ENCODE peak calls at places on chromosomes 13 and 19, in four cellular contexts. One of them, this sample, is unnamed.

GRCh38 chr19:9917322-9917721 is 19.0 kb downstream of the OLFM2 start:
- DNase-seq in KBM-7: peak
- DNase-seq in HS-5: peak
- DNase-seq in lung microvascular endothelial cell: peak
- DNase-seq in this sample: no peak

GRCh38 chr19:55644842-55645511 is 1.5 kb downstream of the ZNF581 start:
- DNase-seq in KBM-7: no peak
- DNase-seq in HS-5: no peak
- DNase-seq in lung microvascular endothelial cell: no peak
- DNase-seq in this sample: no peak

GRCh38 chr13:27967203-27967735 is 1.8 kb downstream of the CDX2 start:
- DNase-seq in KBM-7: peak
- DNase-seq in HS-5: no peak
- DNase-seq in lung microvascular endothelial cell: no peak
- DNase-seq in this sample: no peak

GRCh38 chr19:38055040-38055439 is 148.0 kb downstream of the SIPA1L3 start:
- DNase-seq in KBM-7: no peak
- DNase-seq in HS-5: no peak
- DNase-seq in lung microvascular endothelial cell: no peak
- DNase-seq in this sample: no peak

GRCh38 chr19:40585677-40586422 is 9.2 kb downstream of the SHKBP1 start:
- DNase-seq in KBM-7: no peak
- DNase-seq in HS-5: peak
- DNase-seq in lung microvascular endothelial cell: peak
- DNase-seq in this sample: peak

GRCh38 chr13:90238433-90238832 is 1109.1 kb upstream of the MIR17HG start:
- DNase-seq in KBM-7: peak
- DNase-seq in HS-5: no peak
- DNase-seq in lung microvascular endothelial cell: no peak
- DNase-seq in this sample: no peak

GRCh38 chr13:113928701-113929627 is 44.9 kb downstream of the C13orf46 start:
- DNase-seq in KBM-7: no peak
- DNase-seq in HS-5: no peak
- DNase-seq in lung microvascular endothelial cell: no peak
- DNase-seq in this sample: no peak

GRCh38 chr13:50529154-50529882 is 314.2 kb downstream of the DLEU7 start:
- DNase-seq in KBM-7: peak
- DNase-seq in HS-5: no peak
- DNase-seq in lung microvascular endothelial cell: peak
- DNase-seq in this sample: no peak

This sample was measured in GF-D8.